ENCODE peak calls at places on chromosomes 6 and 20, in seven cellular contexts. H is HCT116, X is WTC11, K is K562, W is HepG2, P is GM12878, B is H1. E is an unnamed sample.

GRCh38 chr6:11586574-11586973 is 49.0 kb downstream of the TMEM170B start:
- DNase-seq in P (no peak), K (no peak), H (no peak), X (no peak), B (no peak), W (no peak), E (no peak)

GRCh38 chr6:123434186-123434585 is 202.6 kb downstream of the TRDN start:
- DNase-seq in K (no peak), B (no peak), P (no peak), W (no peak), X (no peak), H (no peak), E (no peak)

GRCh38 chr6:122558027-122558426 is 52.2 kb upstream of the PKIB start:
- DNase-seq in P (no peak), X (no peak), K (no peak), W (no peak), B (no peak), H (no peak), E (no peak)

GRCh38 chr6:71412559-71412958 is 123.9 kb downstream of the OGFRL1 start:
- DNase-seq in W (no peak), K (no peak), H (no peak), P (no peak), X (no peak), B (no peak), E (peak; percentile 25)

GRCh38 chr6:42135722-42136121 is 6.7 kb downstream of the C6orf132 start:
- DNase-seq in K (no peak), X (no peak), B (no peak), H (no peak), P (no peak), W (no peak), E (no peak)

GRCh38 chr6:73523434-73524123 is 2.7 kb upstream of the EEF1A1 start:
- DNase-seq in W (peak; percentile 66), K (peak; percentile 81), P (no peak), B (peak; percentile 67), X (peak; percentile 53), H (peak; percentile 76), E (peak; percentile 57)

GRCh38 chr6:14798594-14798982 is 447.3 kb upstream of the JARID2 start:
- DNase-seq in K (no peak), H (no peak), B (no peak), W (no peak), P (no peak), X (no peak), E (no peak)

GRCh38 chr6:114650891-114651290 is 308.1 kb upstream of the HS3ST5 start:
- DNase-seq in B (no peak), P (no peak), W (no peak), X (no peak), K (no peak), H (no peak), E (no peak)

GRCh38 chr6:71537717-71538116 is 249.1 kb downstream of the OGFRL1 start:
- DNase-seq in B (no peak), H (no peak), X (no peak), W (no peak), K (no peak), P (no peak), E (no peak)

GRCh38 chr6:91708534-91708933 is 1121.7 kb upstream of the MAP3K7 start:
- DNase-seq in W (no peak), B (no peak), P (no peak), X (no peak), K (no peak), H (no peak), E (no peak)

GRCh38 chr6:2993755-2994317 is 5.9 kb upstream of the NQO2 start:
- DNase-seq in X (no peak), P (no peak), H (no peak), B (no peak), W (peak; percentile 93), K (no peak), E (no peak)

GRCh38 chr20:58224974-58225373 is 3.5 kb downstream of the ANKRD60 start:
- DNase-seq in H (no peak), B (no peak), K (no peak), P (no peak), X (no peak), W (no peak), E (no peak)

GRCh38 chr6:39553029-39553428 is 172.2 kb downstream of the KIF6 start:
- DNase-seq in X (no peak), B (no peak), H (no peak), P (no peak), K (no peak), W (no peak), E (no peak)

GRCh38 chr6:150169609-150170008 is 26.8 kb downstream of the PPP1R14C start:
- DNase-seq in X (no peak), W (no peak), P (no peak), H (peak; percentile 16), B (no peak), K (no peak), E (no peak)

GRCh38 chr6:138203315-138203714 is 15.0 kb downstream of the PBOV1 start:
- DNase-seq in W (no peak), P (no peak), B (no peak), K (no peak), H (no peak), X (no peak), E (no peak)

GRCh38 chr6:67766061-67766460 is 869.0 kb upstream of the ADGRB3 start:
- DNase-seq in P (no peak), K (no peak), X (no peak), H (no peak), W (no peak), B (no peak), E (no peak)

GRCh38 chr6:118187568-118188164 is 280.6 kb downstream of the SLC35F1 start:
- DNase-seq in H (no peak), B (no peak), K (no peak), W (no peak), X (no peak), P (no peak), E (no peak)

GRCh38 chr6:13733178-13733851 is 21.7 kb upstream of the RANBP9 start:
- DNase-seq in W (peak; percentile 46), P (no peak), H (no peak), X (no peak), B (no peak), K (no peak), E (peak; percentile 28)

GRCh38 chr6:8335371-8335770 is 100.0 kb downstream of the SLC35B3 start:
- DNase-seq in K (no peak), B (no peak), X (no peak), W (no peak), H (no peak), P (no peak), E (no peak)

GRCh38 chr6:11971154-11971553 is 41.0 kb upstream of the HIVEP1 start:
- DNase-seq in K (no peak), P (no peak), X (no peak), W (no peak), H (no peak), B (no peak), E (no peak)

GRCh38 chr6:116562614-116563013 is 8.7 kb upstream of the RWDD1 start:
- DNase-seq in X (no peak), H (no peak), W (no peak), B (no peak), P (no peak), K (peak; percentile 37), E (no peak)

GRCh38 chr6:48194596-48195295 is 83.7 kb upstream of the PTCHD4 start:
- DNase-seq in P (no peak), B (no peak), X (no peak), K (no peak), W (no peak), H (no peak), E (no peak)

GRCh38 chr20:35451295-35451694 is 4.1 kb upstream of the CEP250 start:
- DNase-seq in H (no peak), K (no peak), P (no peak), W (no peak), X (no peak), B (no peak), E (no peak)

GRCh38 chr6:9851541-9852380 is 563.1 kb downstream of the TFAP2A start:
- DNase-seq in W (no peak), H (peak; percentile 27), B (peak; percentile 46), P (no peak), X (peak; percentile 44), K (no peak), E (peak; percentile 16)
- TF ChIP-seq SP1 in W (no peak), H (no peak), B (no peak), P (no peak), X (no peak), K (no peak), E (no peak)

GRCh38 chr6:85643530-85644373 is 1.1 kb upstream of the SYNCRIP start:
- DNase-seq in K (peak; percentile 88), X (peak; percentile 92), P (peak; percentile 89), B (peak; percentile 93), H (peak; percentile 78), W (peak; percentile 85), E (peak; percentile 58)

GRCh38 chr6:85641916-85642773 is 541 bp downstream of the SYNCRIP start:
- DNase-seq in W (peak; percentile 35), K (peak; percentile 62), P (no peak), X (peak; percentile 30), B (no peak), H (no peak), E (peak; percentile 22)

GRCh38 chr6:85641522-85641915 is 1.2 kb downstream of the SYNCRIP start:
- DNase-seq in X (no peak), H (no peak), B (no peak), K (no peak), P (no peak), W (no peak), E (no peak)

GRCh38 chr6:85642774-85643529 is at the start of gene SYNCRIP:
- DNase-seq in B (peak; percentile 97), P (peak; percentile 87), K (peak; percentile 71), H (peak; percentile 94), W (peak; percentile 95), X (peak; percentile 98), E (peak; percentile 87)

DNA sequence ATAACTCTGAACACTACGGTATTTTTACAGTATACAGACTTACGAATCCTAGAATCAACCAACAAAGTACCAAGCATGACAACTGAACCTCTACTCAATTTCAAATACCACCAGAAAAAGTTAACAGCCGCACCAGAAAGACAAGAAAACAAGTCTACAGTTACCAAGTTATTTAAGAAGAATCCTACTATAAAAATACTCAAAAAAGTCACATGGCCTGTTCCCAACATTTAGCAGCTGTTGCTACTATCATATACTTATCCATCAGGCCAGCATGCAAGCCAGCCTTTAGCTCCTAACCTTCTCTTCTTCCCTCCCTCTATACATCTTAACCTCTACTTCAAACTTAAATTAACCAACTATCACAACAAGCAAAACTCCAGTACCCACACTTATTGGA is 1.9 kb downstream of the SYNCRIP start:
- DNase-seq in K (no peak), W (no peak), B (no peak), P (no peak), X (no peak), H (no peak), E (no peak)
- TF ChIP-seq SP1 in K (no peak), W (no peak), B (no peak), P (no peak), X (no peak), H (no peak), E (no peak)

DNA sequence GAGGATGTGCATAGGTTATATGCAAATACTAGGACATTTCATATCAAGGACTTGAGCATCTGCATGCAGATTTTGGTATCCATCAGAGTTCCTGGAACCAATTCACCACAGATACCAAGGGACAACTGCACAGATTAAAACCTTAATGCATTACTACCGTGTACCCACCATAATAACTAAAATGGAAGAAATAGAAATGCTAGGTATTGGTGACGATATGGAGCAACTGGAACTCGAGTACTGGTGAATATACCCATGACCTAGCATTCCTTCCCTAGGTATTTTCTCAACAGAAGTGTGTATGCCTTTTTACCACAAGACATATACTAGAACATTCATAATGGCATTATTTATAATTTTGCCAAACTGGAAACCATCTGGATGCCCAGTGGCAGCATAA is 18.5 kb downstream of the KCNS1 start:
- DNase-seq in X (no peak), H (no peak), B (no peak), W (no peak), K (no peak), P (no peak), E (no peak)
- TF ChIP-seq SP1 in X (no peak), H (no peak), B (no peak), W (no peak), K (no peak), P (no peak), E (no peak)

GRCh38 chr6:56364482-56365313 is 117.3 kb upstream of the COL21A1 start:
- DNase-seq in X (no peak), P (no peak), B (no peak), H (no peak), W (no peak), K (no peak), E (no peak)
- TF ChIP-seq SP1 in X (no peak), P (no peak), B (no peak), H (no peak), W (no peak), K (no peak), E (no peak)

E was measured in HEK293T.